ENCODE peak calls at places on chromosomes 6 and 20, in six cellular contexts. W is neural crest cell, Q is Peyer's patch, X is AG04450, I is fibroblast of mammary gland, B is HCT116. U is an unnamed sample.
A peak's percentile ranks its signal among the peaks of the same experiment; 100 is the strongest.

GRCh38 chr6:170286246-170286933 is 4.5 kb downstream of the DLL1 start:
- DNase-seq in I (no peak), B (no peak), X (no peak), W (peak; percentile 63), Q (peak; percentile 61), U (no peak)

GRCh38 chr6:72348926-72349325 is 272.9 kb upstream of the KCNQ5 start:
- DNase-seq in W (no peak), X (no peak), B (no peak), I (peak; percentile 68), Q (no peak), U (no peak)

GRCh38 chr20:48584391-48585249 is 243.2 kb downstream of the PREX1 start:
- DNase-seq in Q (no peak), W (no peak), X (no peak), I (no peak), B (no peak), U (no peak)

GRCh38 chr6:77173472-77174074 is 289.7 kb downstream of the HTR1B start:
- DNase-seq in I (peak; percentile 3), X (no peak), W (no peak), Q (no peak), B (no peak), U (no peak)

GRCh38 chr6:158080849-158081656 is 87.0 kb downstream of the SERAC1 start:
- DNase-seq in I (no peak), X (no peak), W (no peak), B (no peak), Q (no peak), U (no peak)

GRCh38 chr20:57529810-57530209 is 4.9 kb upstream of the CTCFL start:
- DNase-seq in X (no peak), B (no peak), I (no peak), W (no peak), Q (no peak), U (no peak)

GRCh38 chr6:36668601-36669390 is 9.7 kb upstream of the CDKN1A start:
- DNase-seq in I (no peak), Q (no peak), X (no peak), W (no peak), B (no peak), U (no peak)

GRCh38 chr6:34390531-34391013 is 1.9 kb downstream of the NUDT3 start:
- DNase-seq in W (no peak), I (no peak), X (no peak), Q (no peak), B (no peak), U (no peak)

DNA sequence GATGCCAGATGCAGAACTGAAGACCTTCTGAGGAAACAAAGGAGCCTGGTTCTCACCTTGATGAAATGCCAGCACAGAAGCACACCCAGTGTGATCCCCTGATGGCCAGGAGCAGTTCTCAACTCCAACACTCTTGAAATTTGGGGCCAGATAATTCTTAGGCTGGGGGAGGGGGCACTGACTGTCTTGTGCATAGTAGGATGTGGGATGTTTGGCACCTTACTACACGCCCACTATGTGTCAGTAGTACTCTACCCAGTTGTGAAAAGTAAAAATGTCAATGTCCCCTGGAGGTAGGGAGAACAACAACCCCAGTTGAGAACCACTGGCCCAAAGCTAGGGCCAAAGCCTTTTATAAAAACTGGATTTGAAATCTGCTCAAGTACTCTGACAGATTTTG is 398.3 kb upstream of the ARID1B start:
- DNase-seq in Q (no peak), X (no peak), W (no peak), I (no peak), B (no peak), U (no peak)
- TF ChIP-seq CTCF in Q (no peak), X (no peak), W (no peak), I (no peak), B (peak; percentile 9), U (no peak)

DNA sequence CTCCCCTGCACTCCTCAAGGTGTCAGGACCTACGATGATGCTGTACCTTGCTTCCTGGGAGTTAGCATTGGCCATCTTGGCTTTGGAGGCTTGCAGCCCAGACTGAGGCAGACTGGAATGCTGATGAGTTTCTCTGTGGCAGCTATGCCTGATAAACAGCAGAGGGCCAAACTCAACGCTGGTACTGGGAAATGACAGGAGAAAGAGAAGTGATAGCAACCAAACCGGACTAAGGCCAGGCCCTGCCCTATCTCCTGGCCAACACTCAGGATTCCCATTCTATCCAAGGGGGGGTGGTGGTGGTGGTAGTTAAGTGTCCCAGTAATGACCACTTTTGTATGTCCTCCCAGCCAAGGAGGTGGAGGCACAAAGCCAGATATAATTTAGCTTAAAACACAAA is 90.0 kb upstream of the DTNBP1 start:
- DNase-seq in B (no peak), I (no peak), X (no peak), Q (no peak), W (no peak), U (no peak)
- TF ChIP-seq CTCF in B (no peak), I (no peak), X (no peak), Q (no peak), W (no peak), U (no peak)

GRCh38 chr6:51619042-51619799 is 468.2 kb downstream of the PKHD1 start:
- DNase-seq in I (no peak), B (no peak), Q (no peak), X (no peak), W (no peak), U (no peak)

GRCh38 chr6:51613558-51613957 is 473.9 kb downstream of the PKHD1 start:
- DNase-seq in B (no peak), Q (no peak), W (no peak), I (no peak), X (no peak), U (no peak)

GRCh38 chr6:51614725-51615124 is 472.7 kb downstream of the PKHD1 start:
- DNase-seq in X (no peak), W (no peak), I (no peak), B (no peak), Q (no peak), U (no peak)

GRCh38 chr6:51618563-51618962 is 468.9 kb downstream of the PKHD1 start:
- DNase-seq in I (peak; percentile 0), W (no peak), B (no peak), Q (no peak), X (no peak), U (no peak)
- TF ChIP-seq CTCF in I (peak; percentile 13), W (peak; percentile 65), B (no peak), Q (peak; percentile 19), X (peak; percentile 11), U (no peak)

DNA sequence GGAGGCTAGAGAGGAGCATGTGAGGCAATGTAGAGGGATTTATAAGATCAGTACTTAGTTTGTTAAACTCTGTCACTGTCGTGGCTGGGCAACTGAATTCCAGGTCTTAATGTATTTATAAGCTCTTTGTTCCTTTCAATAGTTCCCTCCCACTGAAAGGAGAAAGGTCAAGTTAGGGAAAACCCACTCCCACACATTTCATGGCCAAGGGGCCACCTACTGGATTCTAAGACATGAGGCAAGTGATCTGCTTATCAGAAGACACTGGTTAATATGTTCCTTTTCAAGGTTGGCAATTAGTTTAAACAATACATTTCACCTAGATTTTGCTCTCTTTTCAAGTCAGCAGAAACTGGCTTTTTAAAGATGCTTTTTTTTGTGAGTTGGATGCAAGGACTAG is 5.4 kb upstream of the GSTA5 start:
- DNase-seq in I (no peak), B (no peak), X (no peak), W (no peak), Q (no peak), U (no peak)
- TF ChIP-seq CTCF in I (no peak), B (no peak), X (no peak), W (no peak), Q (no peak), U (no peak)

GRCh38 chr20:50645253-50646068 is 45.9 kb downstream of the RIPOR3 start:
- DNase-seq in X (peak; percentile 100), I (peak; percentile 97), W (no peak), Q (peak; percentile 84), B (peak; percentile 80), U (no peak)
- TF ChIP-seq CTCF in X (peak; percentile 18), I (no peak), W (no peak), Q (no peak), B (no peak), U (no peak)

U was measured in activated CD8-positive, alpha-beta T cell treated with anti-CD3 and anti-CD28 coated beads for 36 hours.